ENCODE peak calls at places on chromosome 11, in five cellular contexts. D is neural progenitor cell, O is fibroblast of mammary gland, S is AG04450, J is HFF-Myc. Y is an unnamed sample.

GRCh38 chr11:33667819-33668467 is 32.7 kb downstream of the C11orf91 start:
- DNase-seq in J (no peak), S (no peak), D (no peak), O (no peak), Y (no peak)

GRCh38 chr11:13238879-13239514 is 38.6 kb upstream of the BMAL1 start:
- DNase-seq in D (peak), J (no peak), S (no peak), O (peak), Y (no peak)

GRCh38 chr11:35721576-35722341 is 59.2 kb downstream of the TRIM44 start:
- DNase-seq in J (no peak), O (no peak), S (no peak), D (no peak), Y (no peak)

GRCh38 chr11:109747839-109748238 is 325.8 kb downstream of the C11orf87 start:
- DNase-seq in D (no peak), S (no peak), J (no peak), O (no peak), Y (no peak)

GRCh38 chr11:126515501-126515900 is 160.0 kb downstream of the ST3GAL4 start:
- DNase-seq in S (no peak), D (no peak), O (no peak), J (no peak), Y (no peak)

GRCh38 chr11:128341280-128341679 is 246.1 kb downstream of the ETS1 start:
- DNase-seq in J (no peak), S (no peak), D (no peak), O (peak), Y (no peak)

GRCh38 chr11:10514210-10514609 is 26.8 kb downstream of the RNF141 start:
- DNase-seq in D (no peak), J (no peak), S (no peak), O (peak), Y (no peak)

GRCh38 chr11:114386545-114386944 is 13.8 kb downstream of the C11orf71 start:
- DNase-seq in O (no peak), J (no peak), S (no peak), D (no peak), Y (no peak)

GRCh38 chr11:129223701-129224149 is 31.6 kb upstream of the ARHGAP32 start:
- DNase-seq in O (peak), D (no peak), J (no peak), S (no peak), Y (no peak)

GRCh38 chr11:94926698-94927237 is 46.6 kb downstream of the CWC15 start:
- DNase-seq in D (no peak), O (peak), S (peak), J (peak), Y (peak)

GRCh38 chr11:10908215-10908990 is 50.5 kb upstream of the ZBED5 start:
- DNase-seq in S (peak), D (no peak), O (peak), J (no peak), Y (peak)

GRCh38 chr11:65556470-65557279 is 1.5 kb downstream of the LTBP3 start:
- DNase-seq in S (no peak), J (no peak), D (no peak), O (no peak), Y (no peak)
- H3K4me3 ChIP-seq in S (peak), J (peak), D (no peak), O (peak), Y (peak)

DNA sequence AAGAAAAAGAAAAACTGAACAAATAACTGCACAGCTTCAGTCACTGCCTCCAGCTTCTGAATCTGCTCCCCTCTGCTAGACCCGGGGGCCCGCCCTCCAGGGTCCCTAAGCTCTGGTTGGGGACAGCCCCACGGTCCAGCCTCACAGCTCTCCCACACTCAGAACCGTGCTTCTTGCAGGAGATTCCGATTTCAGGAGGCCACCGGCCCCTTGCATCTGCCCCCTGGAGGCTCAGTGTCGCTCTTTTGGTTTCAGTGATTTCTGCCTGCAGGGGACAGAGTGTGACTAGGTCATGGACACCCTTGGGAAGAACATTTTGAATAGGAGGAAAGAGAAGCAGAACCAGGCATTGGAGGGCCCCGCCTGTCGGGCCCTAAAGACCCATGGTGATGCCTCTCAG is 23.1 kb upstream of the RPS3 start:
- DNase-seq in S (no peak), O (no peak), D (peak), J (no peak), Y (no peak)
- TF ChIP-seq CTCF in S (peak), O (no peak), D (no peak), J (no peak), Y (peak)

DNA sequence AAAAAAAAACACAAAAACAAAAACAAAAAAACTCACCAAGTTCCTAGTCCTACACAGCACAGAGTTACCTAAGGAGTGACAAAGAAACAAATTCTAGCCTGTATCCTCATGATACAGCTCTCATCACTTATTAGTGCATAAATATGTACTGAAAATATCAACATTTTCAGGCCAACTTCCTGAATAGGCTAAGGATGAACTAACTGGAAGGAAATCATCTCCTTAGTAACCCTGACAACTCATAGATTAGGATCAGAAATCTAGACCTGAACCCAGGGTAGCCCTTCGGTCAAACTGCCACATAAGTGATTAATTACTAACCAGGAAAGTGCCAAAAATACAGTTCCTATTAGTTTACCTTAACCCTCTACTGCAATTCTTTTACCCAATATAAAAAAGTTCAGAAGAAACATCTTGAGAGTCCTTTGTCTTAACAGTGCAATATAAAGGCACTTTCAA is 40.0 kb downstream of the AMBRA1 start:
- DNase-seq in S (no peak), O (no peak), D (no peak), J (no peak), Y (no peak)
- H3K4me3 ChIP-seq in S (no peak), O (no peak), D (no peak), J (no peak), Y (peak)

GRCh38 chr11:69127884-69128283 is 27.9 kb upstream of the SMIM38 start:
- DNase-seq in D (no peak), S (no peak), O (no peak), J (no peak), Y (no peak)
- TF ChIP-seq CTCF in D (no peak), S (no peak), O (no peak), J (no peak), Y (no peak)

DNA sequence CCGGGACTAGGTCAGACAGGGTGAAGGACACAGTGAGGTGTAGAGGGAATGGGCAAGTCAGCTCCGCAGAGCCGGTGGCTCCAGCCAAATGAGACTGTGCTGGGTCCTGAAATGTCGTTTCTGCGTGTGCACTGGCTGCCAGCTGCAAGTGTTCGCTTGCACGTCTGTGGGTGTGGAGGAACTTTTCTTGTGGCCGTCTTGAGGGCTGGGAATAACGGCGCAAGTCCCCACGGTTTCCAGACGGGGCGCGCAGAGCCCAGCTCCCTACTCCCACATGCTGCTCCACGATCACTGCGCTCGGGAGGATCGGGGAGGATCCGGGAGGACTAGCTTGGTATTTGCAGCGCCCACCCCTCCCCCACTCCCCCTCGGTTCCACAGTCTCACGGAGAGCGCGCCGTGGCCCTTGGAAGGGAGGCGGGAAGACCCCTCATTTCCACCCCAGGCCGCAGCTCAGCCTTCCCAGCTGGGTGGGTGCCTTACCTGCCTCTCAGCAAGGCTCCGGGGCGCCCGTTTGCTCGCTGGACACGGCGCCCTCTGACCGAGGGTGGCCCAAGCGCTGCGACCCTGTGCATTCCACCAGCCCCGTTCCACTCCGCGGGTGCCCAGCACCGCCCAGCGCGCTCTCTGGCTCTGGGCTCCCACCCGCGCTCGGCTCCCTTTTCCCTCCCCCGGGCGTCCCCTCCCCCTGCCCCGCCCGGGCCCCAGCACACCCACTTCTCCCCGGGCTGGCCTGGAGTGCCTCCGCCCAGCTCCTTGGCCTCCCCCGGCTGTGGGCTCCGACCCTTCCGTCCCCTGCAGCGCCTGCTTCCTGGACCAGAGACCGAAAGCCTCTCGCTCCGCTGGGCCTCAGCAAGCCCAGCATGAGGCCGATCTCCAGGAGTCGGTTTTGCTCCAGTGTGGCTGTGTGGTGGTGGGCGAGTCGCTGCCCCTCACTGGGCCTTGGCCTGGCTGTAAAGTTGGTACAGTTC is at the start of gene KCNE3:
- DNase-seq in J (no peak), S (no peak), D (peak), O (peak), Y (no peak)
- H3K4me3 ChIP-seq in J (peak), S (peak), D (peak), O (peak), Y (peak)

GRCh38 chr11:15884131-15884530 is 472.2 kb downstream of the SOX6 start:
- DNase-seq in O (no peak), J (no peak), D (no peak), S (no peak), Y (no peak)
- TF ChIP-seq CTCF in O (no peak), J (no peak), D (no peak), S (no peak), Y (no peak)

GRCh38 chr11:118635642-118636041 is 28.2 kb downstream of the PHLDB1 start:
- DNase-seq in O (no peak), S (no peak), D (no peak), J (no peak), Y (no peak)
- H3K4me3 ChIP-seq in O (no peak), S (no peak), D (peak), J (no peak), Y (no peak)

Y was measured in retinal pigment epithelial cell.